ENCODE peak calls at places on chromosomes 2 and 18, in four cellular contexts. One of them, this sample, is unnamed.
A peak's percentile ranks its signal among the peaks of the same experiment; 100 is the strongest.

GRCh38 chr2:161039071-161039470 is 121.2 kb upstream of the TANK start:
- DNase-seq in HFF-Myc: no peak
- DNase-seq in cardiac muscle cell: no peak
- DNase-seq in body of pancreas: no peak
- DNase-seq in this sample: no peak

GRCh38 chr18:74825460-74825859 is 227.8 kb downstream of the ZNF407 start:
- DNase-seq in HFF-Myc: no peak
- DNase-seq in cardiac muscle cell: no peak
- DNase-seq in body of pancreas: no peak
- DNase-seq in this sample: no peak

GRCh38 chr2:217090024-217090473 is 230.2 kb upstream of the TNP1 start:
- DNase-seq in HFF-Myc: no peak
- DNase-seq in cardiac muscle cell: peak; percentile 51
- DNase-seq in body of pancreas: no peak
- DNase-seq in this sample: no peak

GRCh38 chr2:172862077-172862476 is 126.4 kb downstream of the RAPGEF4 start:
- DNase-seq in HFF-Myc: no peak
- DNase-seq in cardiac muscle cell: no peak
- DNase-seq in body of pancreas: no peak
- DNase-seq in this sample: no peak

GRCh38 chr2:119523959-119524694 is at the start of gene SCTR:
- DNase-seq in HFF-Myc: no peak
- DNase-seq in cardiac muscle cell: no peak
- DNase-seq in body of pancreas: peak; percentile 54
- DNase-seq in this sample: no peak

GRCh38 chr18:7303751-7304370 is 73.0 kb downstream of the LRRC30 start:
- DNase-seq in HFF-Myc: no peak
- DNase-seq in cardiac muscle cell: peak; percentile 32
- DNase-seq in body of pancreas: no peak
- DNase-seq in this sample: no peak

GRCh38 chr2:11508279-11508678 is 25.6 kb upstream of the GREB1 start:
- DNase-seq in HFF-Myc: no peak
- DNase-seq in cardiac muscle cell: no peak
- DNase-seq in body of pancreas: no peak
- DNase-seq in this sample: no peak

GRCh38 chr2:234288974-234289455 is 207.9 kb downstream of the ARL4C start:
- DNase-seq in HFF-Myc: no peak
- DNase-seq in cardiac muscle cell: peak; percentile 63
- DNase-seq in body of pancreas: peak; percentile 61
- DNase-seq in this sample: peak; percentile 58

GRCh38 chr2:228548230-228548629 is 366.7 kb upstream of the SPHKAP start:
- DNase-seq in HFF-Myc: no peak
- DNase-seq in cardiac muscle cell: no peak
- DNase-seq in body of pancreas: no peak
- DNase-seq in this sample: peak; percentile 60

GRCh38 chr2:30664761-30665358 is 142.4 kb downstream of the CAPN13 start:
- DNase-seq in HFF-Myc: peak; percentile 87
- DNase-seq in cardiac muscle cell: peak; percentile 86
- DNase-seq in body of pancreas: no peak
- DNase-seq in this sample: peak; percentile 94

DNA sequence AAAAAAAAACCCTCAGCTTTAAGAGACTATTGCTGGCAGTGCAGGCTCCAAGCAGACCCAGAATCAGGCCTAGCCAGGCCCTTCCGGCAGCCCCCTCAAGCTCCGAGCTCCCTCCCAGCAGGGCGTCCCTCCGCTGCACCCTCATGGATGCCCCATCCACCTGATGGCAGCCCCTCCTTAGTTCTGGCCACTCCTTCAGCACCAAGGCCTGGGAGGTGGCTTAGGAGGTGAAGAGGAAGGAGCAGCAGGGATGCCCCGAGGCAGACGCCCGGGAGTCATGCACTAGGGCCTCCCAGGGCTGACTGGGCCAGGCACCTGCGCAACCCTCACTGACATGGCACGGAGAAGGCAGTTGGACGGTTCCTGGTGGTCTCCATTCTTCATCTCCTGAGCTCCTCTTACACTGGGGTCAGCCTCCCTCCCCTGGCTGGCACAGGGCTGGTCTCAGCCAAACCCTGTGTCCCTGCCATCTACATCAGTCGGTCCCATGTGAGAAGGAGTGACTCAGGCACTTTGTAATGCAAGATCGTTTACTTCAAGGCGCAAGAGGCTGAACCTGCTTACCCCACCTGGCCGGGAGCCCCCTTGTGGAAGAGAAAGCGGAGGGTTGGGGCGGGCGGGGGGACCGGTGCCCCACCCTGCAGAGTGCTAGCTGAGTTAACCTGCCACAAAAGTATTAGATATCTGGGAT is 53.5 kb upstream of the ID2 start:
- DNase-seq in HFF-Myc: no peak
- DNase-seq in cardiac muscle cell: no peak
- DNase-seq in body of pancreas: no peak
- DNase-seq in this sample: peak; percentile 39
- TF ChIP-seq CTCF in HFF-Myc: no peak
- TF ChIP-seq CTCF in cardiac muscle cell: no peak
- TF ChIP-seq CTCF in body of pancreas: no peak
- TF ChIP-seq CTCF in this sample: peak; percentile 13

GRCh38 chr2:42321452-42322064 is 39.5 kb downstream of the COX7A2L start:
- DNase-seq in HFF-Myc: no peak
- DNase-seq in cardiac muscle cell: no peak
- DNase-seq in body of pancreas: no peak
- DNase-seq in this sample: no peak

GRCh38 chr2:42316910-42317309 is 44.1 kb downstream of the COX7A2L start:
- DNase-seq in HFF-Myc: no peak
- DNase-seq in cardiac muscle cell: no peak
- DNase-seq in body of pancreas: no peak
- DNase-seq in this sample: no peak

GRCh38 chr2:42317945-42318344 is 43.1 kb downstream of the COX7A2L start:
- DNase-seq in HFF-Myc: no peak
- DNase-seq in cardiac muscle cell: no peak
- DNase-seq in body of pancreas: no peak
- DNase-seq in this sample: no peak

GRCh38 chr2:42317486-42317885 is 43.5 kb downstream of the COX7A2L start:
- DNase-seq in HFF-Myc: no peak
- DNase-seq in cardiac muscle cell: no peak
- DNase-seq in body of pancreas: no peak
- DNase-seq in this sample: no peak

DNA sequence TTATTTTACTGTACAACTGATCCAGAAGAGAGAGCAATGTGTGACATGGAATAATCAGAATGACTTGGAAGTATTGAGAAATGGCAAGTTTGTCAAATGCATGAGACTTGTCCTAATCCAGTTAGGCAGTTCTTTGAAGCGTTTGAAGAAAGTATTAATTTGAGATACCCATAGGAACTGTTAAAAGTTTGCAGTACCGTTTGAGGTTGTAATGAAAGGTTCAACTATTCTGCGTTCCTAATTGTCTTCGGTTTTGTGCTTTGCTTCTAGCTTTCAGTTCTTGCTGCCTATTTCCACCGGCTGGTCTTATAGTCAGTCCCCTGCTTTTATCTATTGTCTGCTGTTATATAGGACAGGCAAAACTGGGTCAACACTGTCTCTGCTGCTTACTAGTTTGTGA is 41.8 kb downstream of the COX7A2L start:
- DNase-seq in HFF-Myc: no peak
- DNase-seq in cardiac muscle cell: no peak
- DNase-seq in body of pancreas: no peak
- DNase-seq in this sample: no peak
- TF ChIP-seq CTCF in HFF-Myc: no peak
- TF ChIP-seq CTCF in cardiac muscle cell: no peak
- TF ChIP-seq CTCF in body of pancreas: no peak
- TF ChIP-seq CTCF in this sample: no peak

GRCh38 chr2:223251656-223252229 is 199.8 kb downstream of the KCNE4 start:
- DNase-seq in HFF-Myc: no peak
- DNase-seq in cardiac muscle cell: no peak
- DNase-seq in body of pancreas: no peak
- DNase-seq in this sample: no peak

GRCh38 chr2:223243233-223243632 is 191.2 kb downstream of the KCNE4 start:
- DNase-seq in HFF-Myc: no peak
- DNase-seq in cardiac muscle cell: no peak
- DNase-seq in body of pancreas: no peak
- DNase-seq in this sample: no peak

DNA sequence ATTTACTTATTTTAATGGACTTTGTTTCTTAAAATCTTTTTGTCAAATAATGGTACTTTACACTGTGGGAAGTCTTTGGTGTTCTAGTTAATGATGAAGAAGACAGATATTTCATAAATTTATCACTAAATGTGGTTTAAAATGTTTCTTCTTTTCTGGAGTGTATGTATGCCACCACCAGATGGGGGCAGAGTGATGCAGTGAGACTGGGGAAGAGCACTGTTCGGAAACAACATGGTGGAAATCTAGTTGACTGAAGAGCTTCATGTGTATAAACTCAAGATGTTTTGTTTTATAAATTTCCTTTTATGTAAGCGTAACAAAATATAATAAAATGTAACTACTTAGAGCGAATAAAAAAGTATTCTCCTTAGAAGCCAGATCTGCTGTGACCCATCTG is 195.1 kb downstream of the KCNE4 start:
- DNase-seq in HFF-Myc: peak; percentile 26
- DNase-seq in cardiac muscle cell: peak; percentile 64
- DNase-seq in body of pancreas: no peak
- DNase-seq in this sample: peak; percentile 50
- TF ChIP-seq CTCF in HFF-Myc: peak; percentile 53
- TF ChIP-seq CTCF in cardiac muscle cell: peak; percentile 57
- TF ChIP-seq CTCF in body of pancreas: peak; percentile 23
- TF ChIP-seq CTCF in this sample: peak; percentile 78

GRCh38 chr18:59202258-59202820 is 17.6 kb upstream of the GRP start:
- DNase-seq in HFF-Myc: no peak
- DNase-seq in cardiac muscle cell: no peak
- DNase-seq in body of pancreas: no peak
- DNase-seq in this sample: no peak

GRCh38 chr18:59197636-59198035 is 22.3 kb upstream of the GRP start:
- DNase-seq in HFF-Myc: no peak
- DNase-seq in cardiac muscle cell: no peak
- DNase-seq in body of pancreas: no peak
- DNase-seq in this sample: no peak

GRCh38 chr18:59198215-59198614 is 21.7 kb upstream of the GRP start:
- DNase-seq in HFF-Myc: no peak
- DNase-seq in cardiac muscle cell: no peak
- DNase-seq in body of pancreas: no peak
- DNase-seq in this sample: no peak

GRCh38 chr18:59196161-59196560 is 23.8 kb upstream of the GRP start:
- DNase-seq in HFF-Myc: no peak
- DNase-seq in cardiac muscle cell: no peak
- DNase-seq in body of pancreas: no peak
- DNase-seq in this sample: no peak

GRCh38 chr18:59200787-59201186 is 19.2 kb upstream of the GRP start:
- DNase-seq in HFF-Myc: no peak
- DNase-seq in cardiac muscle cell: no peak
- DNase-seq in body of pancreas: no peak
- DNase-seq in this sample: peak; percentile 21
- TF ChIP-seq CTCF in HFF-Myc: peak; percentile 24
- TF ChIP-seq CTCF in cardiac muscle cell: no peak
- TF ChIP-seq CTCF in body of pancreas: no peak
- TF ChIP-seq CTCF in this sample: peak; percentile 46

DNA sequence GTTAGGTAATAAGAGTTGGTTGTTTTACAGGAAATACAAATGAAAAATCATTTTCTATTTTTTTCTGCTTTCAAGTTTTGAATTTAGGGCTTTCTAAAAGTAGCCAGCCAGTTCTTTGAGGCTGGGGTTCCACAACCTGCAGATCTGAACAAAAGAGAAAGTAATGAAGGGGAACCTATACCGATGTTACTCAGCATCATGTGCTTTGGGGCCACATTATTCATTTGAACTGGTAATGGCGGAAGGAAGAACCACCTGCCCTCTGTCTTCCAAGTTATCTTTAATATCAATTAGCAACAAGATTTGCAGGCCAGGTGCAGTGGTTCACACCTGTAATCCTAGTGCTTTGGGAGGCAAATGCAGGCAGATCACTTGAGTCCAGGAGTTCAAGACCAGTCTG is 12.9 kb upstream of the MRO start:
- DNase-seq in HFF-Myc: no peak
- DNase-seq in cardiac muscle cell: no peak
- DNase-seq in body of pancreas: no peak
- DNase-seq in this sample: no peak
- TF ChIP-seq CTCF in HFF-Myc: no peak
- TF ChIP-seq CTCF in cardiac muscle cell: no peak
- TF ChIP-seq CTCF in body of pancreas: no peak
- TF ChIP-seq CTCF in this sample: no peak

GRCh38 chr2:43519711-43520221 is 76.1 kb downstream of the THADA start:
- DNase-seq in HFF-Myc: no peak
- DNase-seq in cardiac muscle cell: peak; percentile 91
- DNase-seq in body of pancreas: peak; percentile 48
- DNase-seq in this sample: peak; percentile 54
- TF ChIP-seq CTCF in HFF-Myc: no peak
- TF ChIP-seq CTCF in cardiac muscle cell: no peak
- TF ChIP-seq CTCF in body of pancreas: no peak
- TF ChIP-seq CTCF in this sample: no peak

This sample was measured in PC-3.